ENCODE peak calls at places on chromosomes 6 and 20, in four cellular contexts. C is mesenteric fat pad, W is AG20443, B is breast epithelium. U is an unnamed sample.

GRCh38 chr6:1227935-1228753 is 83.8 kb upstream of the FOXQ1 start:
- DNase-seq in W (no peak), C (no peak), B (no peak), U (no peak)

GRCh38 chr20:58495623-58496428 is 19.4 kb downstream of the APCDD1L start:
- DNase-seq in B (no peak), W (no peak), C (no peak), U (no peak)

GRCh38 chr6:56297022-56297995 is 49.9 kb upstream of the COL21A1 start:
- DNase-seq in B (no peak), C (no peak), W (no peak), U (no peak)

GRCh38 chr6:81749704-81750103 is 2.8 kb downstream of the TENT5A start:
- DNase-seq in B (no peak), C (no peak), W (peak), U (no peak)

GRCh38 chr20:3423126-3423525 is 15.7 kb upstream of the DNAAF9 start:
- DNase-seq in W (no peak), B (no peak), C (no peak), U (no peak)

GRCh38 chr6:166853371-166854325 is 102.7 kb downstream of the RNASET2 start:
- DNase-seq in C (no peak), W (no peak), B (no peak), U (no peak)

GRCh38 chr6:162123797-162124196 is 603.8 kb downstream of the PRKN start:
- DNase-seq in B (no peak), W (no peak), C (no peak), U (no peak)

GRCh38 chr20:6122111-6122872 is 538 bp downstream of the FERMT1 start:
- DNase-seq in B (no peak), W (peak), C (no peak), U (no peak)

GRCh38 chr6:138004423-138005287 is 102.6 kb downstream of the PERP start:
- DNase-seq in B (no peak), W (peak), C (no peak), U (no peak)

GRCh38 chr20:50189681-50190250 is 864 bp upstream of the CEBPB start:
- DNase-seq in B (peak), C (no peak), W (no peak), U (peak)

GRCh38 chr6:89044988-89045387 is 35.6 kb upstream of the PNRC1 start:
- DNase-seq in C (no peak), B (no peak), W (no peak), U (peak)

GRCh38 chr6:134908906-134909516 is 40.9 kb downstream of the ALDH8A1 start:
- DNase-seq in C (no peak), B (peak), W (peak), U (peak)

GRCh38 chr20:16672299-16672698 is 57.5 kb upstream of the SNRPB2 start:
- DNase-seq in W (no peak), C (no peak), B (no peak), U (no peak)

GRCh38 chr20:61451953-61452352 is 199.9 kb downstream of the CDH4 start:
- DNase-seq in B (peak), C (peak), W (no peak), U (no peak)

GRCh38 chr6:168072730-168073129 is 6.3 kb downstream of the FRMD1 start:
- DNase-seq in B (no peak), W (no peak), C (no peak), U (no peak)

GRCh38 chr6:32607263-32607987 is 17.8 kb upstream of the HLA-DRB1 start:
- DNase-seq in B (no peak), C (no peak), W (no peak), U (no peak)

GRCh38 chr20:63678667-63679465 is 17.6 kb upstream of the TNFRSF6B start:
- DNase-seq in W (no peak), C (no peak), B (no peak), U (no peak)

GRCh38 chr20:34570859-34571306 is 12.4 kb downstream of the MAP1LC3A start:
- DNase-seq in B (no peak), W (no peak), C (no peak), U (no peak)

GRCh38 chr20:41412324-41412723 is 45.7 kb upstream of the EMILIN3 start:
- DNase-seq in W (no peak), C (no peak), B (no peak), U (no peak)

GRCh38 chr6:46509063-46509462 is 17.8 kb upstream of the RCAN2 start:
- DNase-seq in C (no peak), B (no peak), W (no peak), U (no peak)

GRCh38 chr20:49990310-49990720 is 7.5 kb downstream of the SNAI1 start:
- DNase-seq in B (no peak), C (no peak), W (peak), U (no peak)

GRCh38 chr6:36668601-36669390 is 9.7 kb upstream of the CDKN1A start:
- DNase-seq in C (no peak), W (no peak), B (no peak), U (no peak)

GRCh38 chr6:136014454-136015421 is 163.2 kb downstream of the PDE7B start:
- DNase-seq in C (no peak), W (peak), B (no peak), U (no peak)

GRCh38 chr20:10076126-10077080 is 41.6 kb downstream of the ANKEF1 start:
- DNase-seq in W (no peak), B (no peak), C (no peak), U (no peak)

GRCh38 chr20:33475381-33476160 is 14.3 kb upstream of the CBFA2T2 start:
- DNase-seq in W (no peak), B (no peak), C (no peak), U (no peak)

GRCh38 chr6:161557333-161558107 is 283.7 kb upstream of the AGPAT4 start:
- DNase-seq in W (no peak), C (no peak), B (no peak), U (no peak)

GRCh38 chr20:61185181-61185580 is 66.9 kb upstream of the CDH4 start:
- DNase-seq in W (no peak), B (no peak), C (no peak), U (no peak)

GRCh38 chr6:15327271-15327670 is 81.4 kb downstream of the JARID2 start:
- DNase-seq in B (no peak), W (no peak), C (no peak), U (no peak)

GRCh38 chr6:163415176-163415619 is 680 bp downstream of the QKI start:
- DNase-seq in C (no peak), W (no peak), B (no peak), U (peak)

GRCh38 chr6:138310294-138310693 is 67.4 kb upstream of the SMIM28 start:
- DNase-seq in W (no peak), B (no peak), C (no peak), U (no peak)